ENCODE peak calls at places on chromosomes 4 and X, in five cellular contexts. H is epithelial cell of proximal tubule; L is GM12891; E is activated CD4-positive, alpha-beta T cell treated with anti-CD3 and anti-CD28 coated beads, Interleukin-2, amount 10 ng/mL, durations not matched to agents 7 days and 5 days; X is upper lobe of right lung. J is an unnamed sample.
A peak's percentile ranks its signal among the peaks of the same experiment; 100 is the strongest.

GRCh38 chr4:72602396-72602795 is 33.4 kb upstream of the ADAMTS3 start:
- DNase-seq in H (no peak), L (no peak), E (no peak), X (no peak), J (no peak)

GRCh38 chrX:19886888-19887531 is 390 bp downstream of the SH3KBP1 start:
- DNase-seq in H (no peak), L (peak; percentile 18), E (peak; percentile 12), X (peak; percentile 66), J (peak; percentile 87)

GRCh38 chrX:28189011-28189410 is 207.8 kb upstream of the DCAF8L1 start:
- DNase-seq in H (no peak), L (no peak), E (no peak), X (no peak), J (no peak)

GRCh38 chrX:43500996-43501694 is 155.0 kb upstream of the MAOA start:
- DNase-seq in H (no peak), L (no peak), E (no peak), X (no peak), J (no peak)

GRCh38 chr4:155602351-155603140 is 64.1 kb upstream of the GUCY1A1 start:
- DNase-seq in H (no peak), L (no peak), E (no peak), X (no peak), J (no peak)

GRCh38 chrX:154730271-154730883 is 20.5 kb downstream of the GAB3 start:
- DNase-seq in H (peak; percentile 61), L (no peak), E (no peak), X (no peak), J (no peak)

GRCh38 chr4:128850252-128850651 is 40.8 kb downstream of the JADE1 start:
- DNase-seq in H (no peak), L (no peak), E (no peak), X (no peak), J (no peak)

GRCh38 chr4:84826681-84827080 is 139.8 kb downstream of the WDFY3 start:
- DNase-seq in H (no peak), L (no peak), E (no peak), X (no peak), J (no peak)

J was measured in spleen.